ENCODE peak calls at places on chromosomes 5 and 9, in five cellular contexts. C is mesendoderm, H is OCI-LY7, R is NT2/D1, S is HCT116. L is an unnamed sample.

GRCh38 chr5:60287174-60287771 is 393.7 kb upstream of the PDE4D start:
- DNase-seq in C (peak; percentile 91), H (peak; percentile 75), R (peak; percentile 71), S (peak; percentile 75), L (peak; percentile 48)

GRCh38 chr5:105956456-105957177 is 1714.1 kb downstream of the EFNA5 start:
- DNase-seq in C (no peak), H (no peak), R (no peak), S (no peak), L (no peak)

GRCh38 chr5:38595149-38595725 is 38.8 kb upstream of the LIFR start:
- DNase-seq in C (peak; percentile 61), H (no peak), R (peak; percentile 39), S (no peak), L (peak; percentile 13)

GRCh38 chr5:80760680-80761079 is 105.9 kb upstream of the DHFR start:
- DNase-seq in C (peak; percentile 31), H (no peak), R (no peak), S (no peak), L (no peak)

GRCh38 chr9:76394896-76395244 is 644 bp upstream of the RFK start:
- DNase-seq in C (peak; percentile 95), H (peak; percentile 72), R (peak; percentile 43), S (peak; percentile 43), L (peak; percentile 58)

GRCh38 chr9:134243778-134244467 is 79.6 kb upstream of the RNU6ATAC start:
- DNase-seq in C (no peak), H (peak; percentile 86), R (no peak), S (no peak), L (no peak)

GRCh38 chr5:174045470-174046025 is at the start of gene NSG2:
- DNase-seq in C (peak; percentile 97), H (peak; percentile 85), R (peak; percentile 89), S (peak; percentile 86), L (peak; percentile 87)

GRCh38 chr5:10724799-10725507 is 36.1 kb downstream of the DAP start:
- DNase-seq in C (no peak), H (no peak), R (no peak), S (peak; percentile 75), L (peak; percentile 70)

GRCh38 chr9:86859966-86860365 is 87.3 kb downstream of the GAS1 start:
- DNase-seq in C (no peak), H (no peak), R (no peak), S (no peak), L (no peak)

GRCh38 chr9:130651752-130652151 is 12.6 kb upstream of the PRDM12 start:
- DNase-seq in C (no peak), H (no peak), R (no peak), S (no peak), L (no peak)

GRCh38 chr9:107019216-107019615 is 156.2 kb downstream of the ZNF462 start:
- DNase-seq in C (no peak), H (no peak), R (no peak), S (no peak), L (no peak)

GRCh38 chr5:72955143-72955767 is 586 bp upstream of the FCHO2 start:
- DNase-seq in C (peak; percentile 74), H (no peak), R (no peak), S (no peak), L (peak; percentile 73)

GRCh38 chr5:111735829-111736228 is 21.2 kb downstream of the NREP start:
- DNase-seq in C (peak; percentile 83), H (no peak), R (no peak), S (no peak), L (peak; percentile 18)

GRCh38 chr9:14158911-14159310 is 155.0 kb downstream of the NFIB start:
- DNase-seq in C (peak; percentile 19), H (no peak), R (no peak), S (no peak), L (no peak)

GRCh38 chr5:169547508-169547907 is 36.1 kb upstream of the SPDL1 start:
- DNase-seq in C (peak; percentile 28), H (no peak), R (no peak), S (no peak), L (no peak)

GRCh38 chr9:134365791-134366222 is 39.6 kb downstream of the RXRA start:
- DNase-seq in C (peak; percentile 33), H (no peak), R (no peak), S (no peak), L (no peak)

GRCh38 chr5:80919678-80920196 is 40.4 kb upstream of the RASGRF2 start:
- DNase-seq in C (no peak), H (no peak), R (no peak), S (no peak), L (no peak)

GRCh38 chr5:123670981-123671557 is 159.1 kb downstream of the CSNK1G3 start:
- DNase-seq in C (peak; percentile 55), H (peak; percentile 65), R (peak; percentile 39), S (peak; percentile 34), L (peak; percentile 13)

GRCh38 chr5:131019601-131020315 is 145.3 kb downstream of the HINT1 start:
- DNase-seq in C (no peak), H (peak; percentile 12), R (no peak), S (no peak), L (no peak)

GRCh38 chr9:136026266-136026942 is 65.2 kb upstream of the UBAC1 start:
- DNase-seq in C (no peak), H (no peak), R (no peak), S (no peak), L (no peak)

GRCh38 chr5:103472820-103473219 is 89.8 kb downstream of the NUDT12 start:
- DNase-seq in C (peak; percentile 19), H (no peak), R (no peak), S (no peak), L (no peak)

GRCh38 chr9:18861599-18862546 is 171.1 kb downstream of the SAXO1 start:
- DNase-seq in C (peak; percentile 44), H (no peak), R (peak; percentile 20), S (no peak), L (peak; percentile 44)

GRCh38 chr9:14428781-14429230 is 114.9 kb upstream of the NFIB start:
- DNase-seq in C (peak; percentile 88), H (peak; percentile 70), R (peak; percentile 85), S (peak; percentile 57), L (peak; percentile 40)

GRCh38 chr9:19087601-19088000 is 15.1 kb downstream of the HAUS6 start:
- DNase-seq in C (no peak), H (no peak), R (no peak), S (no peak), L (no peak)

GRCh38 chr5:149370878-149371277 is 8.2 kb downstream of the IL17B start:
- DNase-seq in C (no peak), H (no peak), R (no peak), S (no peak), L (no peak)

GRCh38 chr9:79215819-79216218 is 355.9 kb upstream of the TLE4 start:
- DNase-seq in C (no peak), H (no peak), R (no peak), S (no peak), L (no peak)

GRCh38 chr9:15725953-15726352 is 173.1 kb downstream of the CCDC171 start:
- DNase-seq in C (no peak), H (no peak), R (no peak), S (no peak), L (no peak)

GRCh38 chr5:69105996-69106906 is 12.4 kb downstream of the SLC30A5 start:
- DNase-seq in C (no peak), H (peak; percentile 14), R (no peak), S (no peak), L (no peak)

GRCh38 chr5:75044406-75044805 is 8.0 kb downstream of the GCNT4 start:
- DNase-seq in C (no peak), H (no peak), R (no peak), S (peak; percentile 41), L (no peak)

GRCh38 chr5:132773601-132774355 is 3.3 kb downstream of the SEPTIN8 start:
- DNase-seq in C (no peak), H (no peak), R (no peak), S (no peak), L (peak; percentile 16)

GRCh38 chr9:129140397-129141065 is 29.3 kb downstream of the PTPA start:
- DNase-seq in C (peak; percentile 67), H (peak; percentile 42), R (no peak), S (no peak), L (peak; percentile 80)

DNA sequence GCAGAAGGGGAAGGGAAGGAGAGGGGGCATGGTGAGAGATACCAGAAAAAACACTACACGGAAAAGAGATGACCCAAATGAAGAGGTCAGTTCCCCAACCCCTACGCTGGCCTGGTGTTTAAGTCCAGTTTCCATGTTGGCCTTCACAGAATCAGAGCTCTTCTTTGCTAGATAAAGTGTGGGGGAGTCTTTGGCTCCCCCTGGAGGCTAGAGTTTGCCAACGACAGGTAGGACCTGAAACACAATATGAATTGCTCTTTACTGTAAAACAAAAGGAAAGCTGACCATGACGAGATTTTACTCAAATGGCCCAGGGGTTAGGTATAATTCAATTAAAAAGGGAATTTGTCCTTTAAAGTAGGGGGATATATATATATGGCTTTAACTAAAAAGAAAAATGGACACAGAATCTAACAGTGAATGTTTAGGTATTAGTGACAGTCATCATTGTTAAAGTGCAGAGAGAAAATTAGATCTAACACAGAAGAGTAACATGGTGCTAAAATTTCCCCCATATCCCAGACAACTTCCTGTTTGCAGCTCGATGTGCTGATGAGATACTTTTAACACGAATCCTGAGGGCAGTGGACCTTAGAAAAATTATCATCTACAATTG is 92.0 kb downstream of the SV2C start:
- DNase-seq in C (peak; percentile 75), H (peak; percentile 68), R (peak; percentile 52), S (peak; percentile 46), L (peak; percentile 84)
- H3K4me3 ChIP-seq in C (no peak overlapping the region), H (no peak overlapping the region), R (no peak overlapping the region), S (no peak overlapping the region), L (no peak overlapping the region)

GRCh38 chr9:35729101-35729500 is 2.9 kb downstream of the TLN1 start:
- DNase-seq in C (no peak), H (no peak), R (no peak), S (no peak), L (no peak)

GRCh38 chr9:35727676-35728040 is 4.3 kb downstream of the TLN1 start:
- DNase-seq in C (no peak), H (no peak), R (no peak), S (no peak), L (no peak)

GRCh38 chr9:35725362-35725761 is 6.6 kb downstream of the TLN1 start:
- DNase-seq in C (peak; percentile 27), H (no peak), R (no peak), S (no peak), L (peak; percentile 51)

GRCh38 chr9:35728041-35728971 is 3.7 kb downstream of the TLN1 start:
- DNase-seq in C (peak; percentile 98), H (peak; percentile 63), R (peak; percentile 89), S (no peak), L (peak; percentile 84)

DNA sequence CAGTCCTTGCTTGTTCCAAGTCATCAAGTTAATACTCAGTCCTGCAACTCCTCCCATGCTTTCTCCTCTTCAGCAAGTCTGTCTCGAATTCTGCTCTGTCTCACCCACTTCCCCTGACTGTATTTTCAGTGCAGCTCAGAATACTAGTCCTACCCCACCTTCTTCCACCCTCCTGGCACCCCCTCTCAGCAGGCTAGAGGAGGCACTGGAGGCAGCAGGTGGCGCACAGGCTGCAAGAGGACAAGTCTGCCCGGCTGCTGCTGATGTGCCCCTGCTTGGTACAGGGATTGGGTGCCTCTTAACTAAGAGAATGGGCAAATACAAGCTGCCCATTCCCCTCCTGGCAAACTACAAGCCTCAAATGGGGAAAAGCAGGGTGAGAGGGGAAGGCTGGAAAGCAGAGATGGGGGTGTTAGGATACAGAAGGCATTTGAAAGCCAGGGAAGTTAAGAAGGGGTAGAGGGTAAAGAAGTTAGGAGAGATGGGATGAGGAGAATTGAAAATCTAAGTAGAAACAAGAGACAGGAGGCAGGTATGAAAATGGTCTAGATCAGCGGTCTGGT is 5.0 kb downstream of the TLN1 start:
- DNase-seq in C (no peak), H (peak; percentile 72), R (no peak), S (no peak), L (no peak)
- H3K4me3 ChIP-seq in C (no peak overlapping the region), H (peak overlapping the region; percentile 89), R (no peak overlapping the region), S (no peak overlapping the region), L (no peak overlapping the region)

GRCh38 chr5:126680215-126680817 is 79.6 kb downstream of the PHAX start:
- DNase-seq in C (peak; percentile 95), H (peak; percentile 56), R (peak; percentile 42), S (no peak), L (peak; percentile 43)
- H3K4me3 ChIP-seq in C (no peak overlapping the region), H (no peak overlapping the region), R (no peak overlapping the region), S (no peak overlapping the region), L (no peak overlapping the region)

GRCh38 chr9:91425270-91425669 is 1.6 kb upstream of the NFIL3 start:
- DNase-seq in C (no peak), H (no peak), R (no peak), S (no peak), L (no peak)
- H3K4me3 ChIP-seq in C (no peak overlapping the region), H (no peak overlapping the region), R (peak overlapping the region; percentile 66), S (no peak overlapping the region), L (no peak overlapping the region)